ENCODE peak calls at places on chromosomes 6 and 20, in nine cellular contexts. One of them, this sample, is unnamed.

GRCh38 chr6:45655630-45656422 is 278.1 kb upstream of the SUPT3H start:
- DNase-seq in type B pancreatic cell: no peak
- DNase-seq in psoas muscle: no peak
- DNase-seq in HCT116: peak; percentile 94
- DNase-seq in GM20000: no peak
- DNase-seq in AG04449: peak; percentile 98
- DNase-seq in chondrocyte: no peak
- DNase-seq in neural crest cell: no peak
- DNase-seq in fibroblast of the aortic adventitia: peak; percentile 98
- DNase-seq in this sample: no peak

GRCh38 chr6:40882321-40882720 is 156.7 kb downstream of the UNC5CL start:
- DNase-seq in HCT116: no peak
- DNase-seq in chondrocyte: no peak
- DNase-seq in AG04449: no peak
- DNase-seq in psoas muscle: no peak
- DNase-seq in neural crest cell: no peak
- DNase-seq in type B pancreatic cell: no peak
- DNase-seq in GM20000: no peak
- DNase-seq in fibroblast of the aortic adventitia: no peak
- DNase-seq in this sample: no peak

GRCh38 chr6:4153514-4153985 is 18.2 kb upstream of the ECI2 start:
- DNase-seq in neural crest cell: no peak
- DNase-seq in HCT116: no peak
- DNase-seq in AG04449: no peak
- DNase-seq in type B pancreatic cell: no peak
- DNase-seq in chondrocyte: no peak
- DNase-seq in fibroblast of the aortic adventitia: no peak
- DNase-seq in GM20000: no peak
- DNase-seq in psoas muscle: no peak
- DNase-seq in this sample: no peak

GRCh38 chr6:96015321-96015790 is 418 bp upstream of the FUT9 start:
- DNase-seq in AG04449: no peak
- DNase-seq in chondrocyte: peak; percentile 55
- DNase-seq in type B pancreatic cell: peak; percentile 72
- DNase-seq in neural crest cell: peak; percentile 44
- DNase-seq in HCT116: no peak
- DNase-seq in psoas muscle: no peak
- DNase-seq in fibroblast of the aortic adventitia: no peak
- DNase-seq in GM20000: no peak
- DNase-seq in this sample: no peak

GRCh38 chr6:117483004-117483644 is 650 bp downstream of the DCBLD1 start:
- DNase-seq in neural crest cell: peak; percentile 60
- DNase-seq in psoas muscle: peak; percentile 64
- DNase-seq in AG04449: no peak
- DNase-seq in chondrocyte: no peak
- DNase-seq in fibroblast of the aortic adventitia: no peak
- DNase-seq in GM20000: peak; percentile 36
- DNase-seq in type B pancreatic cell: peak; percentile 77
- DNase-seq in HCT116: no peak
- DNase-seq in this sample: no peak

GRCh38 chr20:48632825-48633619 is 194.8 kb downstream of the PREX1 start:
- DNase-seq in fibroblast of the aortic adventitia: no peak
- DNase-seq in psoas muscle: no peak
- DNase-seq in HCT116: no peak
- DNase-seq in type B pancreatic cell: no peak
- DNase-seq in GM20000: no peak
- DNase-seq in chondrocyte: peak; percentile 59
- DNase-seq in neural crest cell: no peak
- DNase-seq in AG04449: no peak
- DNase-seq in this sample: no peak

GRCh38 chr6:106475280-106475679 is 114.8 kb downstream of the CRYBG1 start:
- DNase-seq in AG04449: no peak
- DNase-seq in HCT116: no peak
- DNase-seq in type B pancreatic cell: no peak
- DNase-seq in chondrocyte: no peak
- DNase-seq in psoas muscle: no peak
- DNase-seq in neural crest cell: no peak
- DNase-seq in fibroblast of the aortic adventitia: peak; percentile 46
- DNase-seq in GM20000: no peak
- DNase-seq in this sample: no peak

GRCh38 chr6:6815732-6816131 is 227.2 kb downstream of the LY86 start:
- DNase-seq in HCT116: no peak
- DNase-seq in psoas muscle: no peak
- DNase-seq in GM20000: no peak
- DNase-seq in type B pancreatic cell: no peak
- DNase-seq in fibroblast of the aortic adventitia: no peak
- DNase-seq in AG04449: no peak
- DNase-seq in neural crest cell: no peak
- DNase-seq in chondrocyte: no peak
- DNase-seq in this sample: no peak

GRCh38 chr20:46040902-46041535 is 12.0 kb downstream of the SLC12A5 start:
- DNase-seq in type B pancreatic cell: no peak
- DNase-seq in fibroblast of the aortic adventitia: peak; percentile 41
- DNase-seq in GM20000: peak; percentile 67
- DNase-seq in neural crest cell: peak; percentile 80
- DNase-seq in AG04449: no peak
- DNase-seq in chondrocyte: no peak
- DNase-seq in psoas muscle: no peak
- DNase-seq in HCT116: no peak
- DNase-seq in this sample: no peak

GRCh38 chr20:18527836-18528235 is 20.1 kb downstream of the SEC23B start:
- DNase-seq in AG04449: no peak
- DNase-seq in chondrocyte: no peak
- DNase-seq in HCT116: no peak
- DNase-seq in GM20000: no peak
- DNase-seq in type B pancreatic cell: no peak
- DNase-seq in fibroblast of the aortic adventitia: peak; percentile 30
- DNase-seq in neural crest cell: no peak
- DNase-seq in psoas muscle: no peak
- DNase-seq in this sample: no peak

GRCh38 chr20:44089987-44090674 is 96.9 kb downstream of the JPH2 start:
- DNase-seq in AG04449: no peak
- DNase-seq in fibroblast of the aortic adventitia: peak; percentile 61
- DNase-seq in psoas muscle: no peak
- DNase-seq in chondrocyte: no peak
- DNase-seq in GM20000: no peak
- DNase-seq in HCT116: peak; percentile 61
- DNase-seq in type B pancreatic cell: no peak
- DNase-seq in neural crest cell: peak; percentile 28
- DNase-seq in this sample: no peak

GRCh38 chr6:109121411-109121810 is 26.1 kb downstream of the CEP57L1 start:
- DNase-seq in fibroblast of the aortic adventitia: peak; percentile 66
- DNase-seq in chondrocyte: no peak
- DNase-seq in GM20000: no peak
- DNase-seq in AG04449: no peak
- DNase-seq in psoas muscle: no peak
- DNase-seq in HCT116: no peak
- DNase-seq in neural crest cell: no peak
- DNase-seq in type B pancreatic cell: no peak
- DNase-seq in this sample: no peak

GRCh38 chr6:129488313-129488712 is 221.7 kb downstream of the ARHGAP18 start:
- DNase-seq in GM20000: no peak
- DNase-seq in AG04449: no peak
- DNase-seq in type B pancreatic cell: no peak
- DNase-seq in fibroblast of the aortic adventitia: no peak
- DNase-seq in HCT116: no peak
- DNase-seq in psoas muscle: no peak
- DNase-seq in neural crest cell: no peak
- DNase-seq in chondrocyte: no peak
- DNase-seq in this sample: no peak

GRCh38 chr20:31930758-31931157 is 21.1 kb downstream of the PDRG1 start:
- DNase-seq in GM20000: no peak
- DNase-seq in neural crest cell: no peak
- DNase-seq in type B pancreatic cell: no peak
- DNase-seq in AG04449: no peak
- DNase-seq in psoas muscle: no peak
- DNase-seq in HCT116: no peak
- DNase-seq in chondrocyte: peak; percentile 26
- DNase-seq in fibroblast of the aortic adventitia: no peak
- DNase-seq in this sample: no peak

GRCh38 chr6:13297391-13297790 is 30.9 kb downstream of the TBC1D7 start:
- DNase-seq in HCT116: no peak
- DNase-seq in AG04449: no peak
- DNase-seq in neural crest cell: no peak
- DNase-seq in type B pancreatic cell: no peak
- DNase-seq in GM20000: no peak
- DNase-seq in fibroblast of the aortic adventitia: no peak
- DNase-seq in chondrocyte: no peak
- DNase-seq in psoas muscle: no peak
- DNase-seq in this sample: no peak

GRCh38 chr20:62660768-62661167 is 18.5 kb downstream of the SLCO4A1 start:
- DNase-seq in GM20000: no peak
- DNase-seq in type B pancreatic cell: no peak
- DNase-seq in HCT116: no peak
- DNase-seq in chondrocyte: no peak
- DNase-seq in psoas muscle: no peak
- DNase-seq in neural crest cell: no peak
- DNase-seq in fibroblast of the aortic adventitia: no peak
- DNase-seq in AG04449: no peak
- DNase-seq in this sample: no peak

GRCh38 chr6:25968769-25969168 is 6.2 kb downstream of the TRIM38 start:
- DNase-seq in psoas muscle: peak; percentile 17
- DNase-seq in AG04449: no peak
- DNase-seq in neural crest cell: no peak
- DNase-seq in GM20000: no peak
- DNase-seq in type B pancreatic cell: no peak
- DNase-seq in chondrocyte: no peak
- DNase-seq in HCT116: no peak
- DNase-seq in fibroblast of the aortic adventitia: peak; percentile 84
- DNase-seq in this sample: no peak

GRCh38 chr6:14706378-14706929 is 539.4 kb upstream of the JARID2 start:
- DNase-seq in fibroblast of the aortic adventitia: peak; percentile 98
- DNase-seq in type B pancreatic cell: no peak
- DNase-seq in GM20000: no peak
- DNase-seq in AG04449: peak; percentile 98
- DNase-seq in HCT116: peak; percentile 48
- DNase-seq in chondrocyte: no peak
- DNase-seq in neural crest cell: no peak
- DNase-seq in psoas muscle: peak; percentile 71
- DNase-seq in this sample: no peak

GRCh38 chr20:48846516-48847492 is 19.0 kb upstream of the PREX1 start:
- DNase-seq in chondrocyte: no peak
- DNase-seq in type B pancreatic cell: no peak
- DNase-seq in psoas muscle: no peak
- DNase-seq in AG04449: no peak
- DNase-seq in fibroblast of the aortic adventitia: peak; percentile 62
- DNase-seq in GM20000: peak; percentile 86
- DNase-seq in HCT116: no peak
- DNase-seq in neural crest cell: peak; percentile 20
- DNase-seq in this sample: no peak

DNA sequence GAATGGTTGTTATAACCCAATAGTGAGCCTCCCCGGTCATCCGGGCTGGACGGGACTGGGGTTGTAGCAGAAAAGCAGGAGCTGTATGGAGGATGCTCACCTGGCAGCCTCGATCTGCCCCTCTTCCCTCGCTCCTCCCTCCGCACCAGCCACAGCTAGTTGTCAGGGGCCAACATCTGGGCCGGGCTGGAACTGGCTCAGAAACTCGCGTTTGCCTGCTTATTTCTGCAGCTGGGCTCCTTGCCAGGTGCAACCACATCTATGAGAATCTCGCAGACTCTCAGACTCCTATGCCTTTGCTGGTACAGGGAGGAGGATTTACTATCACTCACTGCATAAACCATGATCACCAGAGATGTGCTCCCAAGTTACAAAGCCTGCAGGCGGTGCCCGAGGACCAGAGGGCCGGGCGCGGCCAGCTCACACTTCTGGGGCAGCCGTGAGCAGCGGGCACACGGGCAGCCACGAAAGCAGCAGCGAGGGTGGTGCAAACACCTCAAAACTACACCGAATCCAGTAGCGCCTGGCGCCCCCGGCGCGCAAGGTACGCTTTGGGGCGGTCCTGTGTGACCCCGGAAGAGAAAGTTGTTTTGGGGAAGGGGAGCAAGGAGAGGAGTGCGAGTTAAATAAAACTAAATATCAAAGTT is 609 bp upstream of the LRRC1 start:
- DNase-seq in psoas muscle: peak; percentile 43
- DNase-seq in AG04449: no peak
- DNase-seq in neural crest cell: peak; percentile 49
- DNase-seq in chondrocyte: peak; percentile 92
- DNase-seq in HCT116: peak; percentile 56
- DNase-seq in GM20000: peak; percentile 66
- DNase-seq in type B pancreatic cell: peak; percentile 73
- DNase-seq in fibroblast of the aortic adventitia: peak; percentile 77
- DNase-seq in this sample: no peak
- TF ChIP-seq CTCF in psoas muscle: peak; percentile 19
- TF ChIP-seq CTCF in AG04449: peak; percentile 43
- TF ChIP-seq CTCF in neural crest cell: peak; percentile 31
- TF ChIP-seq CTCF in chondrocyte: peak; percentile 77
- TF ChIP-seq CTCF in HCT116: peak; percentile 23
- TF ChIP-seq CTCF in GM20000: peak; percentile 11
- TF ChIP-seq CTCF in type B pancreatic cell: peak; percentile 27
- TF ChIP-seq CTCF in fibroblast of the aortic adventitia: peak; percentile 47
- TF ChIP-seq CTCF in this sample: peak; percentile 41

GRCh38 chr6:33077908-33078307 is 2.1 kb downstream of the HLA-DPB1 start:
- DNase-seq in neural crest cell: no peak
- DNase-seq in AG04449: no peak
- DNase-seq in GM20000: no peak
- DNase-seq in type B pancreatic cell: no peak
- DNase-seq in chondrocyte: no peak
- DNase-seq in HCT116: no peak
- DNase-seq in psoas muscle: no peak
- DNase-seq in fibroblast of the aortic adventitia: no peak
- DNase-seq in this sample: peak; percentile 86
- TF ChIP-seq CTCF in neural crest cell: no peak
- TF ChIP-seq CTCF in AG04449: no peak
- TF ChIP-seq CTCF in GM20000: no peak
- TF ChIP-seq CTCF in type B pancreatic cell: no peak
- TF ChIP-seq CTCF in chondrocyte: no peak
- TF ChIP-seq CTCF in HCT116: no peak
- TF ChIP-seq CTCF in psoas muscle: no peak
- TF ChIP-seq CTCF in fibroblast of the aortic adventitia: no peak
- TF ChIP-seq CTCF in this sample: no peak

DNA sequence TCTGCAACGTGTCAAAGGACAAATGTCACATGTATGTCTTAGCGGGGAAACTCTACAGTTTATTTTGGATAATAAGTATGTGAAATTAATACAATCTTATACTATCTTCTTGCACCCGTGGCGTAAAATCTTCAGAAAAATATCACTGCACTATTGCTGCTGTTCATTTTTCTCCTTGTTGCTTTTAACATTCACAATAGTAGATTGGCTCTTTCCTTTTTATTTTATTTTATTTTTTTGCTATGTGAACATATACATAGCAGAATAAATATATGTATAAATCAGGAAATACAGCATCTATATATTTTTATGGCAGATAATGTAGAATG is 15.4 kb downstream of the GPR31 start:
- DNase-seq in psoas muscle: no peak
- DNase-seq in GM20000: no peak
- DNase-seq in neural crest cell: no peak
- DNase-seq in HCT116: no peak
- DNase-seq in fibroblast of the aortic adventitia: no peak
- DNase-seq in AG04449: no peak
- DNase-seq in type B pancreatic cell: no peak
- DNase-seq in chondrocyte: no peak
- DNase-seq in this sample: no peak
- TF ChIP-seq CTCF in psoas muscle: no peak
- TF ChIP-seq CTCF in GM20000: no peak
- TF ChIP-seq CTCF in neural crest cell: peak; percentile 16
- TF ChIP-seq CTCF in HCT116: no peak
- TF ChIP-seq CTCF in fibroblast of the aortic adventitia: no peak
- TF ChIP-seq CTCF in AG04449: no peak
- TF ChIP-seq CTCF in type B pancreatic cell: peak; percentile 9
- TF ChIP-seq CTCF in chondrocyte: peak; percentile 48
- TF ChIP-seq CTCF in this sample: no peak

GRCh38 chr20:34536798-34537394 is 20.7 kb downstream of the DYNLRB1 start:
- DNase-seq in type B pancreatic cell: no peak
- DNase-seq in neural crest cell: peak; percentile 57
- DNase-seq in chondrocyte: no peak
- DNase-seq in GM20000: no peak
- DNase-seq in psoas muscle: peak; percentile 44
- DNase-seq in AG04449: no peak
- DNase-seq in HCT116: no peak
- DNase-seq in fibroblast of the aortic adventitia: no peak
- DNase-seq in this sample: no peak
- TF ChIP-seq CTCF in type B pancreatic cell: peak; percentile 64
- TF ChIP-seq CTCF in neural crest cell: peak; percentile 50
- TF ChIP-seq CTCF in chondrocyte: peak; percentile 58
- TF ChIP-seq CTCF in GM20000: peak; percentile 44
- TF ChIP-seq CTCF in psoas muscle: peak; percentile 40
- TF ChIP-seq CTCF in AG04449: peak; percentile 55
- TF ChIP-seq CTCF in HCT116: peak; percentile 34
- TF ChIP-seq CTCF in fibroblast of the aortic adventitia: peak; percentile 34
- TF ChIP-seq CTCF in this sample: peak; percentile 17